ENCODE peak calls at places on chromosome 17, in eight cellular contexts. B, H, R, C, V, L, J and K are unnamed samples.

GRCh38 chr17:7701681-7702080 is 3.3 kb upstream of the EFNB3 start:
- DNase-seq in V (no peak), L (no peak), R (no peak), B (no peak), C (no peak), H (no peak), J (no peak), K (no peak)

GRCh38 chr17:31492880-31493655 is 101.6 kb downstream of the RAB11FIP4 start:
- DNase-seq in R (peak), B (no peak), C (no peak), H (no peak), J (peak), L (no peak), V (no peak), K (no peak)

GRCh38 chr17:80510132-80510531 is 33.7 kb upstream of the NPTX1 start:
- DNase-seq in J (no peak), R (no peak), L (no peak), B (no peak), C (no peak), H (no peak), V (no peak), K (no peak)

GRCh38 chr17:27463235-27463677 is 7.0 kb downstream of the KSR1 start:
- DNase-seq in B (no peak), R (no peak), H (no peak), L (no peak), V (peak), J (no peak), C (no peak), K (peak)

GRCh38 chr17:31003225-31003866 is 32.5 kb downstream of the RNF135 start:
- DNase-seq in H (no peak), R (no peak), J (no peak), V (no peak), B (no peak), L (no peak), C (no peak), K (no peak)

GRCh38 chr17:28345420-28346198 is 10.0 kb downstream of the TNFAIP1 start:
- DNase-seq in H (no peak), C (no peak), R (no peak), J (no peak), L (no peak), V (peak), B (peak), K (peak)

GRCh38 chr17:1002771-1003555 is 6.0 kb downstream of the TIMM22 start:
- DNase-seq in B (no peak), C (no peak), L (no peak), J (no peak), H (peak), R (no peak), V (no peak), K (no peak)

GRCh38 chr17:46169913-46170312 is 23.3 kb downstream of the KANSL1 start:
- DNase-seq in R (no peak), V (no peak), C (no peak), H (no peak), L (no peak), J (no peak), B (no peak), K (no peak)

GRCh38 chr17:42097691-42098661 is at the start of gene ZNF385C:
- DNase-seq in V (no peak), R (no peak), C (no peak), B (no peak), H (no peak), J (peak), L (peak), K (no peak)

GRCh38 chr17:48605991-48606891 is 1.5 kb upstream of the HOXB6 start:
- DNase-seq in R (no peak), C (no peak), H (no peak), V (no peak), B (no peak), L (no peak), J (no peak), K (no peak)

GRCh38 chr17:29060475-29060874 is 17.5 kb downstream of the PIPOX start:
- DNase-seq in J (no peak), B (no peak), L (no peak), V (no peak), H (no peak), C (no peak), R (no peak), K (no peak)

GRCh38 chr17:32156656-32157055 is 14.4 kb downstream of the RHOT1 start:
- DNase-seq in L (no peak), B (no peak), J (no peak), V (no peak), R (no peak), H (no peak), C (no peak), K (no peak)

GRCh38 chr17:50837980-50838954 is 2.9 kb downstream of the WFIKKN2 start:
- DNase-seq in V (no peak), H (no peak), C (no peak), B (no peak), J (no peak), R (no peak), L (no peak), K (no peak)

GRCh38 chr17:77443743-77444260 is 303.0 kb downstream of the SEC14L1 start:
- DNase-seq in J (no peak), R (no peak), B (no peak), H (no peak), C (no peak), V (no peak), L (no peak), K (no peak)

GRCh38 chr17:82235775-82236141 is 6.9 kb downstream of the SLC16A3 start:
- DNase-seq in L (no peak), R (no peak), V (no peak), C (no peak), B (no peak), J (no peak), H (no peak), K (no peak)

GRCh38 chr17:21029032-21029431 is 13.8 kb downstream of the USP22 start:
- DNase-seq in V (peak), H (no peak), J (no peak), L (no peak), R (peak), C (peak), B (peak), K (peak)

GRCh38 chr17:14301279-14301760 is 439 bp downstream of the HS3ST3B1 start:
- DNase-seq in J (no peak), V (peak), L (no peak), B (no peak), R (no peak), C (no peak), H (no peak), K (no peak)

GRCh38 chr17:14428640-14429029 is 127.8 kb downstream of the HS3ST3B1 start:
- DNase-seq in R (peak), H (no peak), B (no peak), C (no peak), J (no peak), L (no peak), V (no peak), K (no peak)